ENCODE peak calls at places on chromosome 15, in seven cellular contexts. T is body of pancreas, O is spleen, L is A549, J is tibial nerve, Q is K562, V is stomach. R is an unnamed sample.

GRCh38 chr15:64224508-64224907 is 61.7 kb upstream of the PPIB start:
- DNase-seq in T (peak), O (no peak), L (no peak), J (peak), Q (peak), V (no peak), R (no peak)

GRCh38 chr15:47711654-47712053 is 5.7 kb upstream of the SEMA6D start:
- DNase-seq in T (no peak), O (no peak), L (no peak), J (no peak), Q (peak), V (no peak), R (no peak)

GRCh38 chr15:98809273-98809672 is 160.9 kb downstream of the IGF1R start:
- DNase-seq in T (peak), O (no peak), L (no peak), J (no peak), Q (no peak), V (peak), R (no peak)

GRCh38 chr15:72110355-72110754 is 7.6 kb downstream of the MYO9A start:
- DNase-seq in T (no peak), O (no peak), L (peak), J (no peak), Q (no peak), V (no peak), R (no peak)

GRCh38 chr15:67590191-67590590 is 47.7 kb downstream of the MAP2K5 start:
- DNase-seq in T (no peak), O (no peak), L (no peak), J (no peak), Q (no peak), V (no peak), R (no peak)

GRCh38 chr15:83794209-83794608 is 140.3 kb downstream of the ADAMTSL3 start:
- DNase-seq in T (no peak), O (no peak), L (no peak), J (no peak), Q (no peak), V (no peak), R (no peak)

GRCh38 chr15:48021336-48022086 is 99.3 kb upstream of the SLC24A5 start:
- DNase-seq in T (no peak), O (no peak), L (no peak), J (no peak), Q (no peak), V (no peak), R (no peak)

GRCh38 chr15:60408438-60409105 is 10.8 kb upstream of the ANXA2 start:
- DNase-seq in T (no peak), O (no peak), L (peak), J (no peak), Q (no peak), V (no peak), R (no peak)

GRCh38 chr15:82847703-82848102 is 38.3 kb downstream of the WHAMM start:
- DNase-seq in T (no peak), O (no peak), L (no peak), J (no peak), Q (no peak), V (no peak), R (no peak)

GRCh38 chr15:34241376-34242350 is 16.8 kb downstream of the EMC4 start:
- DNase-seq in T (peak), O (no peak), L (peak), J (peak), Q (peak), V (no peak), R (no peak)

GRCh38 chr15:100602064-100602821 is at the start of the genes ASB7 and LINS1:
- DNase-seq in T (peak), O (peak), L (peak), J (peak), Q (peak), V (peak), R (peak)
- TF ChIP-seq POLR2A in T (peak), O (no peak), L (peak), J (peak), Q (peak), V (no peak), R (peak)

DNA sequence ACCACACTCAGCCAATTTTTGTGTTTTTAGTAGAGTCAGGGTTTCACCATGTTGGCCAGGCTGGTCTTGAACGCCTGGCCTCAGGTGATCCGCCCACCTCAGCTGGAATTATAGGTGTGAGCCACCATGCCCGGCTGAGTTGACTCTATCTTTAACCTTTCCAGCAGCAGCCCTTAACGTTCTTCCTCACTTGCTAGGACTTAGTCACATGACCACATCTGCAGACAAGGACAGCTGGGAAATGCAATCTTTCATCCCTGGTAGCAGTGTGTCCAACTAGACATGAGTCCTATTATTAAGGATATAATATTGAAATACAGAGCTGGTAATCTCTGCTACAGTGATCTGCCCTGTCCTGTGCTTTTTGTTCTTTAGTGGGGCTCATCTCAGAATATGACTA is 18.0 kb downstream of the LCMT2 start:
- DNase-seq in T (no peak), O (no peak), L (no peak), J (no peak), Q (no peak), V (no peak), R (no peak)
- TF ChIP-seq POLR2A in T (no peak), O (no peak), L (no peak), J (no peak), Q (no peak), V (no peak), R (no peak)

DNA sequence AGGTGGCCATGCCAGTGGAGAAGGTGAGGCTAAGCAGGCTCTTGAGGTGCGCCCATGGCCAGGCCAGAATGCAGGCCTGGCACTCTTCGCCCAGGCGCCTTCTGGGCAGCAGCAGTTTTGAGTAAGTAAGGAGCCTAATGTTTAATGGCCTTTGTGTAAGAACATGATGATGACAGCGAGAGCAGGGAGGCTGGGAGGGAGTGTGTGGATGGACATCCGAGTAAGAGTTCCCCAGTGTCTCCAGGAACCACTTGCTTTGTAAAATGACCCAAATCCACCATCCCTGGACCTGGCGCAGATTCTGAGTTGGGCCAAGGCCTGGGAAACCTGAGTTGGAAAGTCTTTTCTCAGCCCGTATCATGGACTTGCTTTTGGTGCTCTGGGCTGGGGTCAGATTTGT is 24.1 kb downstream of the KLF13 start:
- DNase-seq in T (no peak), O (no peak), L (no peak), J (no peak), Q (no peak), V (no peak), R (no peak)
- TF ChIP-seq POLR2A in T (no peak), O (no peak), L (no peak), J (no peak), Q (no peak), V (no peak), R (no peak)

DNA sequence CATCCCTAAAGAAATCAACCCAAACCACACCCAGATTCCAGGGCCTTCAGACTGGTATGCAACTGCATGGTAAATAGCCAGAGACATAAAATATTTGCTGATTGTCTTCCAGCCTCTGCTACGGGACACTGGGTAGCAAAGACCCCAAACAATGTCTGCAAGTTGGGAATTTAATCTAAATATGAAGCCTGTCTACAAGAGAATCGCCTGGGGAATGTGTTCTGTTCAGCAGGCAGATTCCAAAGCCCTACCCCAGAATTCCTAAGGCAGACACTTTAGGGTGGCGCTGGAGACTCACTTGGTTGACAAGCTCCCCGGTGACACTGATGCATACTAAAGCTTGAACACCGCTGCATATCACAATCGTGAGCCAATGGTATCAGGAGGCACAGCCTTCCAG is 684.2 kb downstream of the NTRK3 start:
- DNase-seq in T (no peak), O (no peak), L (no peak), J (no peak), Q (no peak), V (no peak), R (no peak)
- TF ChIP-seq POLR2A in T (no peak), O (no peak), L (no peak), J (no peak), Q (no peak), V (no peak), R (no peak)

GRCh38 chr15:41825572-41826535 is 2.0 kb upstream of the JMJD7 start:
- DNase-seq in T (no peak), O (no peak), L (no peak), J (no peak), Q (no peak), V (no peak), R (no peak)

GRCh38 chr15:41829959-41830646 is 2.2 kb downstream of the JMJD7 start:
- DNase-seq in T (no peak), O (no peak), L (no peak), J (no peak), Q (no peak), V (peak), R (no peak)

GRCh38 chr15:41828747-41829270 is 917 bp downstream of the JMJD7 start:
- DNase-seq in T (no peak), O (no peak), L (no peak), J (no peak), Q (no peak), V (no peak), R (no peak)

GRCh38 chr15:41827290-41827879 is 507 bp upstream of the JMJD7 start:
- DNase-seq in T (peak), O (no peak), L (no peak), J (no peak), Q (no peak), V (peak), R (no peak)

DNA sequence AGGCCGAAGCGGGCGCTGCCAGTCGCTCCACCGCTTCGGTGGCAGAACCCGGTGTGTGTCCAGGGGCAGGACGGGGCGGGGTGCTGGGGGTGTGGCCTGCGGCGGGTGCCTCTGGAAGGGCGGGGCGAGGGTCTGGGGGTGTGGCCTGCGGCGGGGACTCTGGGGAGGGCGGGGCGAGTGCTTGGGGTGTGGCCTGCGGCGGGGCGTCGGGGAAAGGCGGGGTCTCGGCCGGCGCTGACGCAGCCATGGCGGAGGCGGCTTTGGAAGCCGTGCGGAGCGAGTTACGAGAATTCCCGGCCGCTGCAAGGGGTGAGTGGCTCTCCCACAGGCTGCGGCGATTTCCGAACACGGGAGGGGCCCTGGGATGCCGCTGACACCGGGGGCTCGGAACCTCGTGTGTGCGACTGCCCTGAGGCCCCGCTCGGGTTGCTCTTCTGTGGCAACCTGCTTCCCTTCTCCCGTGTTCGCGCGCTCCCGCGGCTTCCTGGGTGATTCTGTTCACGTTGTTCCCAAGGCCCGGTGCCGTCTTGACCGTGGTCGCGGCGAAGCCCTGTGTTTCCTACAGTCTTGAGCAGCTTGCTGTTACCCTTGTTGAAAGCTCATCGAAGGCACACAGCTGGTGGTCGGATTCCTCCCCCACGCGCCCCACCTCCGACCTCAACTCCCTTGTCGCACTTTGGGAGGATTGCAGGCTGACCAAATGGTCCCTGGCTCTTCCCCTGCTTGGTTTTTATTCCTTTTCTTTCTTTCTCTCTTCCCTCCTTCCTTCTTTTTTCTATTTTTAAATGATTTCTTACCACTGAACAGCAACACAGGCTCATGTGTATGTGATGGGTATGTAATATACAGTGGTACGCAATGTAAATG is at the start of gene JMJD7:
- DNase-seq in T (peak), O (peak), L (peak), J (peak), Q (peak), V (peak), R (peak)
- TF ChIP-seq POLR2A in T (peak), O (peak), L (peak), J (peak), Q (peak), V (peak), R (peak)

R was measured in H54.